ENCODE peak calls at places on chromosomes 6 and 20, in four cellular contexts. One of them, this sample, is unnamed.

GRCh38 chr6:112007805-112008204 is 46.1 kb upstream of the CCN6 start:
- DNase-seq in GDM1: peak; percentile 35
- DNase-seq in endothelial cell of umbilical vein: peak; percentile 57
- DNase-seq in fibroblast of lung: peak; percentile 53
- DNase-seq in this sample: peak; percentile 21

GRCh38 chr20:48831702-48832422 is 4.1 kb upstream of the PREX1 start:
- DNase-seq in fibroblast of lung: peak; percentile 40
- DNase-seq in GDM1: no peak
- DNase-seq in endothelial cell of umbilical vein: peak; percentile 69
- DNase-seq in this sample: peak; percentile 24

GRCh38 chr20:34562643-34563042 is 4.1 kb downstream of the MAP1LC3A start:
- DNase-seq in endothelial cell of umbilical vein: peak; percentile 39
- DNase-seq in GDM1: no peak
- DNase-seq in fibroblast of lung: peak; percentile 6
- DNase-seq in this sample: peak; percentile 28

GRCh38 chr6:7684843-7685242 is 41.1 kb upstream of the BMP6 start:
- DNase-seq in fibroblast of lung: no peak
- DNase-seq in endothelial cell of umbilical vein: no peak
- DNase-seq in GDM1: no peak
- DNase-seq in this sample: no peak

GRCh38 chr6:3814539-3814938 is 34.6 kb upstream of the FAM50B start:
- DNase-seq in GDM1: no peak
- DNase-seq in endothelial cell of umbilical vein: no peak
- DNase-seq in fibroblast of lung: no peak
- DNase-seq in this sample: no peak

GRCh38 chr20:41692479-41693135 is 74.4 kb upstream of the CHD6 start:
- DNase-seq in GDM1: peak; percentile 68
- DNase-seq in endothelial cell of umbilical vein: peak; percentile 67
- DNase-seq in fibroblast of lung: peak; percentile 51
- DNase-seq in this sample: peak; percentile 89

GRCh38 chr6:157019115-157019628 is 242.0 kb downstream of the ARID1B start:
- DNase-seq in endothelial cell of umbilical vein: no peak
- DNase-seq in fibroblast of lung: no peak
- DNase-seq in GDM1: no peak
- DNase-seq in this sample: peak; percentile 44

GRCh38 chr6:153130515-153131036 is 506 bp downstream of the RGS17 start:
- DNase-seq in fibroblast of lung: peak; percentile 7
- DNase-seq in GDM1: no peak
- DNase-seq in endothelial cell of umbilical vein: no peak
- DNase-seq in this sample: peak; percentile 9

GRCh38 chr6:5398530-5398929 is 137.2 kb downstream of the FARS2 start:
- DNase-seq in GDM1: peak; percentile 45
- DNase-seq in endothelial cell of umbilical vein: peak; percentile 62
- DNase-seq in fibroblast of lung: peak; percentile 46
- DNase-seq in this sample: peak; percentile 75

GRCh38 chr6:71288228-71289038 is at the start of gene OGFRL1:
- DNase-seq in fibroblast of lung: peak; percentile 66
- DNase-seq in GDM1: peak; percentile 74
- DNase-seq in endothelial cell of umbilical vein: peak; percentile 56
- DNase-seq in this sample: peak; percentile 80

GRCh38 chr6:104682722-104683643 is 176.7 kb downstream of the HACE1 start:
- DNase-seq in GDM1: peak; percentile 19
- DNase-seq in endothelial cell of umbilical vein: peak; percentile 56
- DNase-seq in fibroblast of lung: peak; percentile 39
- DNase-seq in this sample: peak; percentile 74

GRCh38 chr6:12592634-12593033 is 123.9 kb upstream of the PHACTR1 start:
- DNase-seq in GDM1: no peak
- DNase-seq in endothelial cell of umbilical vein: no peak
- DNase-seq in fibroblast of lung: peak; percentile 47
- DNase-seq in this sample: no peak

GRCh38 chr20:47610247-47610944 is 108.7 kb downstream of the NCOA3 start:
- DNase-seq in endothelial cell of umbilical vein: peak; percentile 93
- DNase-seq in fibroblast of lung: peak; percentile 93
- DNase-seq in GDM1: peak; percentile 27
- DNase-seq in this sample: peak; percentile 56

GRCh38 chr20:50308513-50309279 is 118.1 kb downstream of the CEBPB start:
- DNase-seq in fibroblast of lung: peak; percentile 99
- DNase-seq in endothelial cell of umbilical vein: peak; percentile 52
- DNase-seq in GDM1: no peak
- DNase-seq in this sample: peak; percentile 64

GRCh38 chr6:74320076-74320475 is 624.1 kb downstream of the CD109 start:
- DNase-seq in GDM1: no peak
- DNase-seq in endothelial cell of umbilical vein: no peak
- DNase-seq in fibroblast of lung: no peak
- DNase-seq in this sample: no peak

GRCh38 chr6:133551847-133552331 is 310.7 kb downstream of the EYA4 start:
- DNase-seq in endothelial cell of umbilical vein: no peak
- DNase-seq in GDM1: no peak
- DNase-seq in fibroblast of lung: peak; percentile 100
- DNase-seq in this sample: no peak

GRCh38 chr6:43150051-43150751 is 20.9 kb upstream of the SRF start:
- DNase-seq in endothelial cell of umbilical vein: peak; percentile 53
- DNase-seq in fibroblast of lung: peak; percentile 22
- DNase-seq in GDM1: no peak
- DNase-seq in this sample: no peak

GRCh38 chr20:3781153-3781910 is at the start of gene SPEF1:
- DNase-seq in GDM1: peak; percentile 71
- DNase-seq in fibroblast of lung: peak; percentile 87
- DNase-seq in endothelial cell of umbilical vein: peak; percentile 90
- DNase-seq in this sample: peak; percentile 93

GRCh38 chr6:24774696-24775519 is at the start of gene GMNN:
- DNase-seq in fibroblast of lung: peak; percentile 88
- DNase-seq in GDM1: peak; percentile 95
- DNase-seq in endothelial cell of umbilical vein: peak; percentile 94
- DNase-seq in this sample: peak; percentile 96

GRCh38 chr6:134169881-134170486 is 117.6 kb upstream of the SLC2A12 start:
- DNase-seq in GDM1: no peak
- DNase-seq in endothelial cell of umbilical vein: no peak
- DNase-seq in fibroblast of lung: no peak
- DNase-seq in this sample: no peak

GRCh38 chr6:38714239-38715015 is 684 bp upstream of the DNAH8 start:
- DNase-seq in endothelial cell of umbilical vein: peak; percentile 28
- DNase-seq in GDM1: no peak
- DNase-seq in fibroblast of lung: no peak
- DNase-seq in this sample: no peak

GRCh38 chr20:12591949-12592470 is 416.8 kb upstream of the SPTLC3 start:
- DNase-seq in GDM1: no peak
- DNase-seq in fibroblast of lung: no peak
- DNase-seq in endothelial cell of umbilical vein: no peak
- DNase-seq in this sample: no peak

GRCh38 chr6:165799736-165800135 is 136.7 kb upstream of the PDE10A start:
- DNase-seq in GDM1: no peak
- DNase-seq in fibroblast of lung: no peak
- DNase-seq in endothelial cell of umbilical vein: no peak
- DNase-seq in this sample: no peak

GRCh38 chr6:134420638-134421181 is 102.8 kb upstream of the SGK1 start:
- DNase-seq in endothelial cell of umbilical vein: peak; percentile 86
- DNase-seq in fibroblast of lung: peak; percentile 93
- DNase-seq in GDM1: no peak
- DNase-seq in this sample: no peak

GRCh38 chr20:59567585-59568508 is 36.5 kb upstream of the PHACTR3 start:
- DNase-seq in endothelial cell of umbilical vein: no peak
- DNase-seq in fibroblast of lung: no peak
- DNase-seq in GDM1: no peak
- DNase-seq in this sample: no peak

GRCh38 chr6:151254451-151255081 is 14.8 kb downstream of the AKAP12 start:
- DNase-seq in endothelial cell of umbilical vein: peak; percentile 46
- DNase-seq in fibroblast of lung: peak; percentile 79
- DNase-seq in GDM1: no peak
- DNase-seq in this sample: no peak

GRCh38 chr6:7542878-7543394 is 1.5 kb downstream of the DSP start:
- DNase-seq in endothelial cell of umbilical vein: no peak
- DNase-seq in fibroblast of lung: peak; percentile 41
- DNase-seq in GDM1: no peak
- DNase-seq in this sample: no peak

GRCh38 chr20:44485830-44486198 is 10.1 kb downstream of the TTPAL start:
- DNase-seq in GDM1: no peak
- DNase-seq in fibroblast of lung: no peak
- DNase-seq in endothelial cell of umbilical vein: no peak
- DNase-seq in this sample: no peak

GRCh38 chr6:33589723-33590530 is 9.9 kb upstream of the BAK1 start:
- DNase-seq in GDM1: peak; percentile 25
- DNase-seq in fibroblast of lung: peak; percentile 91
- DNase-seq in endothelial cell of umbilical vein: peak; percentile 82
- DNase-seq in this sample: peak; percentile 45

GRCh38 chr6:67412035-67412434 is 1223.0 kb upstream of the ADGRB3 start:
- DNase-seq in endothelial cell of umbilical vein: no peak
- DNase-seq in fibroblast of lung: no peak
- DNase-seq in GDM1: no peak
- DNase-seq in this sample: no peak

GRCh38 chr6:15449001-15449400 is 203.1 kb downstream of the JARID2 start:
- DNase-seq in endothelial cell of umbilical vein: no peak
- DNase-seq in GDM1: no peak
- DNase-seq in fibroblast of lung: no peak
- DNase-seq in this sample: no peak

This sample was measured in KBM-7.